ENCODE peak calls at places on chromosomes 12 and 14, in five cellular contexts. One of them, this sample, is unnamed.
A peak's percentile ranks its signal among the peaks of the same experiment; 100 is the strongest.

GRCh38 chr14:96245710-96246534 is 10.1 kb upstream of the BDKRB1 start:
- DNase-seq in uterus: no peak
- DNase-seq in gastrocnemius medialis: no peak
- DNase-seq in body of pancreas: no peak
- DNase-seq in HCT116: no peak
- DNase-seq in this sample: no peak

GRCh38 chr12:11978985-11979384 is 91.8 kb upstream of the BCL2L14 start:
- DNase-seq in uterus: no peak
- DNase-seq in gastrocnemius medialis: no peak
- DNase-seq in body of pancreas: no peak
- DNase-seq in HCT116: no peak
- DNase-seq in this sample: no peak

GRCh38 chr14:24051789-24052655 is at the start of gene CARMIL3:
- DNase-seq in uterus: no peak
- DNase-seq in gastrocnemius medialis: no peak
- DNase-seq in body of pancreas: peak; percentile 69
- DNase-seq in HCT116: no peak
- DNase-seq in this sample: peak; percentile 76

GRCh38 chr12:15701721-15702156 is 87.4 kb downstream of the EPS8 start:
- DNase-seq in uterus: no peak
- DNase-seq in gastrocnemius medialis: no peak
- DNase-seq in body of pancreas: no peak
- DNase-seq in HCT116: no peak
- DNase-seq in this sample: no peak

GRCh38 chr14:99708449-99708848 is 24.4 kb downstream of the CYP46A1 start:
- DNase-seq in uterus: no peak
- DNase-seq in gastrocnemius medialis: no peak
- DNase-seq in body of pancreas: no peak
- DNase-seq in HCT116: no peak
- DNase-seq in this sample: peak; percentile 44

GRCh38 chr12:7503686-7504085 is at the start of gene CD163:
- DNase-seq in uterus: no peak
- DNase-seq in gastrocnemius medialis: no peak
- DNase-seq in body of pancreas: no peak
- DNase-seq in HCT116: no peak
- DNase-seq in this sample: no peak

GRCh38 chr12:119130523-119130922 is 48.2 kb upstream of the HSPB8 start:
- DNase-seq in uterus: no peak
- DNase-seq in gastrocnemius medialis: no peak
- DNase-seq in body of pancreas: no peak
- DNase-seq in HCT116: no peak
- DNase-seq in this sample: no peak

GRCh38 chr14:19828314-19828713 is 24.7 kb downstream of the OR4N2 start:
- DNase-seq in uterus: no peak
- DNase-seq in gastrocnemius medialis: no peak
- DNase-seq in body of pancreas: no peak
- DNase-seq in HCT116: no peak
- DNase-seq in this sample: no peak

GRCh38 chr12:130858084-130858483 is 13.8 kb upstream of the RAN start:
- DNase-seq in uterus: no peak
- DNase-seq in gastrocnemius medialis: no peak
- DNase-seq in body of pancreas: no peak
- DNase-seq in HCT116: no peak
- DNase-seq in this sample: no peak

GRCh38 chr14:49306152-49306751 is 279.9 kb downstream of the RPS29 start:
- DNase-seq in uterus: no peak
- DNase-seq in gastrocnemius medialis: no peak
- DNase-seq in body of pancreas: no peak
- DNase-seq in HCT116: peak; percentile 18
- DNase-seq in this sample: no peak

GRCh38 chr14:25140423-25140822 is 90.5 kb upstream of the STXBP6 start:
- DNase-seq in uterus: no peak
- DNase-seq in gastrocnemius medialis: no peak
- DNase-seq in body of pancreas: no peak
- DNase-seq in HCT116: no peak
- DNase-seq in this sample: no peak

GRCh38 chr14:91912035-91912434 is 35.5 kb downstream of the FBLN5 start:
- DNase-seq in uterus: no peak
- DNase-seq in gastrocnemius medialis: no peak
- DNase-seq in body of pancreas: no peak
- DNase-seq in HCT116: no peak
- DNase-seq in this sample: no peak

GRCh38 chr14:95191445-95192199 is 34.3 kb upstream of the DICER1 start:
- DNase-seq in uterus: no peak
- DNase-seq in gastrocnemius medialis: no peak
- DNase-seq in body of pancreas: no peak
- DNase-seq in HCT116: no peak
- DNase-seq in this sample: no peak

GRCh38 chr14:61525293-61526011 is 169.9 kb upstream of the HIF1A start:
- DNase-seq in uterus: peak; percentile 50
- DNase-seq in gastrocnemius medialis: peak; percentile 71
- DNase-seq in body of pancreas: peak; percentile 74
- DNase-seq in HCT116: peak; percentile 97
- DNase-seq in this sample: no peak

GRCh38 chr14:88960528-88960927 is 136.1 kb downstream of the TTC8 start:
- DNase-seq in uterus: no peak
- DNase-seq in gastrocnemius medialis: no peak
- DNase-seq in body of pancreas: peak; percentile 11
- DNase-seq in HCT116: no peak
- DNase-seq in this sample: no peak

GRCh38 chr14:58944226-58944769 is 244.2 kb upstream of the DAAM1 start:
- DNase-seq in uterus: no peak
- DNase-seq in gastrocnemius medialis: no peak
- DNase-seq in body of pancreas: peak; percentile 49
- DNase-seq in HCT116: no peak
- DNase-seq in this sample: no peak

GRCh38 chr12:112473056-112473455 is 54.3 kb downstream of the PTPN11 start:
- DNase-seq in uterus: no peak
- DNase-seq in gastrocnemius medialis: no peak
- DNase-seq in body of pancreas: no peak
- DNase-seq in HCT116: no peak
- DNase-seq in this sample: no peak

GRCh38 chr12:31234053-31234835 is 91.7 kb downstream of the SINHCAF start:
- DNase-seq in uterus: no peak
- DNase-seq in gastrocnemius medialis: no peak
- DNase-seq in body of pancreas: no peak
- DNase-seq in HCT116: no peak
- DNase-seq in this sample: no peak

GRCh38 chr14:93332032-93332852 is 594 bp downstream of the BTBD7 start:
- DNase-seq in uterus: no peak
- DNase-seq in gastrocnemius medialis: peak; percentile 10
- DNase-seq in body of pancreas: peak; percentile 66
- DNase-seq in HCT116: no peak
- DNase-seq in this sample: peak; percentile 73

GRCh38 chr12:45509187-45509586 is 220.3 kb upstream of the ARID2 start:
- DNase-seq in uterus: no peak
- DNase-seq in gastrocnemius medialis: no peak
- DNase-seq in body of pancreas: no peak
- DNase-seq in HCT116: no peak
- DNase-seq in this sample: no peak

GRCh38 chr12:78305808-78306207 is 475.1 kb downstream of the NAV3 start:
- DNase-seq in uterus: no peak
- DNase-seq in gastrocnemius medialis: no peak
- DNase-seq in body of pancreas: no peak
- DNase-seq in HCT116: no peak
- DNase-seq in this sample: no peak

GRCh38 chr14:91078095-91078737 is 17.8 kb upstream of the RPS6KA5 start:
- DNase-seq in uterus: no peak
- DNase-seq in gastrocnemius medialis: no peak
- DNase-seq in body of pancreas: no peak
- DNase-seq in HCT116: no peak
- DNase-seq in this sample: no peak

GRCh38 chr14:104118006-104118844 is 20.2 kb upstream of the KIF26A start:
- DNase-seq in uterus: no peak
- DNase-seq in gastrocnemius medialis: no peak
- DNase-seq in body of pancreas: no peak
- DNase-seq in HCT116: no peak
- DNase-seq in this sample: peak; percentile 78

GRCh38 chr14:87995500-87996275 is 2.7 kb upstream of the GALC start:
- DNase-seq in uterus: no peak
- DNase-seq in gastrocnemius medialis: no peak
- DNase-seq in body of pancreas: no peak
- DNase-seq in HCT116: no peak
- DNase-seq in this sample: no peak

GRCh38 chr12:6956332-6956727 is 5.2 kb downstream of the PTPN6 start:
- DNase-seq in uterus: no peak
- DNase-seq in gastrocnemius medialis: no peak
- DNase-seq in body of pancreas: no peak
- DNase-seq in HCT116: no peak
- DNase-seq in this sample: no peak

GRCh38 chr14:89214221-89214965 is 202.6 kb downstream of the FOXN3 start:
- DNase-seq in uterus: no peak
- DNase-seq in gastrocnemius medialis: peak; percentile 45
- DNase-seq in body of pancreas: peak; percentile 92
- DNase-seq in HCT116: no peak
- DNase-seq in this sample: peak; percentile 86

GRCh38 chr12:104219908-104220404 is 4.4 kb downstream of the TXNRD1 start:
- DNase-seq in uterus: no peak
- DNase-seq in gastrocnemius medialis: no peak
- DNase-seq in body of pancreas: peak; percentile 21
- DNase-seq in HCT116: peak; percentile 97
- DNase-seq in this sample: no peak

GRCh38 chr12:98823012-98823411 is 177.9 kb downstream of the APAF1 start:
- DNase-seq in uterus: no peak
- DNase-seq in gastrocnemius medialis: no peak
- DNase-seq in body of pancreas: no peak
- DNase-seq in HCT116: no peak
- DNase-seq in this sample: no peak
- H3K36me3 ChIP-seq in uterus: no peaks in the 10 kb centered on the region
- H3K36me3 ChIP-seq in gastrocnemius medialis: no peaks in the 10 kb centered on the region
- H3K36me3 ChIP-seq in body of pancreas: no peaks in the 10 kb centered on the region
- H3K36me3 ChIP-seq in HCT116: no peaks in the 10 kb centered on the region
- H3K36me3 ChIP-seq in this sample: no peaks in the 10 kb centered on the region

GRCh38 chr14:105488781-105489606 is 2.1 kb upstream of the TEDC1 start:
- DNase-seq in uterus: no peak
- DNase-seq in gastrocnemius medialis: no peak
- DNase-seq in body of pancreas: no peak
- DNase-seq in HCT116: no peak
- DNase-seq in this sample: no peak

GRCh38 chr14:105490572-105491365 is at the start of gene TEDC1:
- DNase-seq in uterus: peak; percentile 100
- DNase-seq in gastrocnemius medialis: peak; percentile 100
- DNase-seq in body of pancreas: peak; percentile 100
- DNase-seq in HCT116: peak; percentile 100
- DNase-seq in this sample: peak; percentile 100

GRCh38 chr14:105490318-105490571 is 801 bp upstream of the TEDC1 start:
- DNase-seq in uterus: peak; percentile 62
- DNase-seq in gastrocnemius medialis: no peak
- DNase-seq in body of pancreas: peak; percentile 61
- DNase-seq in HCT116: no peak
- DNase-seq in this sample: no peak

GRCh38 chr14:105487986-105488777 is 1.5 kb downstream of the CRIP1 start:
- DNase-seq in uterus: no peak
- DNase-seq in gastrocnemius medialis: no peak
- DNase-seq in body of pancreas: no peak
- DNase-seq in HCT116: no peak
- DNase-seq in this sample: no peak

GRCh38 chr14:105489607-105490317 is 1.3 kb upstream of the TEDC1 start:
- DNase-seq in uterus: peak; percentile 89
- DNase-seq in gastrocnemius medialis: peak; percentile 70
- DNase-seq in body of pancreas: peak; percentile 93
- DNase-seq in HCT116: peak; percentile 85
- DNase-seq in this sample: peak; percentile 95
- TF ChIP-seq POLR2A in uterus: no peak
- TF ChIP-seq POLR2A in gastrocnemius medialis: no peak
- TF ChIP-seq POLR2A in body of pancreas: peak; percentile 64
- TF ChIP-seq POLR2A in HCT116: peak; percentile 36
- TF ChIP-seq POLR2A in this sample: no peak

GRCh38 chr14:55141812-55142211 is 12.8 kb downstream of the LGALS3 start:
- DNase-seq in uterus: no peak
- DNase-seq in gastrocnemius medialis: no peak
- DNase-seq in body of pancreas: no peak
- DNase-seq in HCT116: no peak
- DNase-seq in this sample: no peak

GRCh38 chr14:55138091-55138490 is 9.0 kb downstream of the LGALS3 start:
- DNase-seq in uterus: no peak
- DNase-seq in gastrocnemius medialis: no peak
- DNase-seq in body of pancreas: no peak
- DNase-seq in HCT116: no peak
- DNase-seq in this sample: no peak

GRCh38 chr14:55139152-55139551 is 10.1 kb downstream of the LGALS3 start:
- DNase-seq in uterus: no peak
- DNase-seq in gastrocnemius medialis: no peak
- DNase-seq in body of pancreas: no peak
- DNase-seq in HCT116: no peak
- DNase-seq in this sample: no peak

GRCh38 chr14:55142466-55142865 is 13.4 kb downstream of the LGALS3 start:
- DNase-seq in uterus: no peak
- DNase-seq in gastrocnemius medialis: no peak
- DNase-seq in body of pancreas: no peak
- DNase-seq in HCT116: no peak
- DNase-seq in this sample: no peak

GRCh38 chr14:55139696-55140509 is 10.9 kb downstream of the LGALS3 start:
- DNase-seq in uterus: no peak
- DNase-seq in gastrocnemius medialis: no peak
- DNase-seq in body of pancreas: no peak
- DNase-seq in HCT116: no peak
- DNase-seq in this sample: no peak
- H3K36me3 ChIP-seq in uterus: no peaks in the 10 kb centered on the region
- H3K36me3 ChIP-seq in gastrocnemius medialis: peaks cover 27% of the 10 kb centered on the region
- H3K36me3 ChIP-seq in body of pancreas: peaks cover 19% of the 10 kb centered on the region
- H3K36me3 ChIP-seq in HCT116: peaks cover 34% of the 10 kb centered on the region
- H3K36me3 ChIP-seq in this sample: peaks cover 73% of the 10 kb centered on the region

GRCh38 chr12:86148071-86148470 is 108.1 kb downstream of the MGAT4C start:
- DNase-seq in uterus: no peak
- DNase-seq in gastrocnemius medialis: no peak
- DNase-seq in body of pancreas: no peak
- DNase-seq in HCT116: no peak
- DNase-seq in this sample: no peak

GRCh38 chr12:86137936-86138335 is 118.3 kb downstream of the MGAT4C start:
- DNase-seq in uterus: no peak
- DNase-seq in gastrocnemius medialis: no peak
- DNase-seq in body of pancreas: no peak
- DNase-seq in HCT116: peak; percentile 16
- DNase-seq in this sample: no peak

GRCh38 chr12:86139671-86140070 is 116.5 kb downstream of the MGAT4C start:
- DNase-seq in uterus: no peak
- DNase-seq in gastrocnemius medialis: no peak
- DNase-seq in body of pancreas: no peak
- DNase-seq in HCT116: no peak
- DNase-seq in this sample: no peak

GRCh38 chr12:86138770-86139169 is 117.4 kb downstream of the MGAT4C start:
- DNase-seq in uterus: no peak
- DNase-seq in gastrocnemius medialis: no peak
- DNase-seq in body of pancreas: no peak
- DNase-seq in HCT116: no peak
- DNase-seq in this sample: no peak

GRCh38 chr12:86143162-86143561 is 113.0 kb downstream of the MGAT4C start:
- DNase-seq in uterus: no peak
- DNase-seq in gastrocnemius medialis: no peak
- DNase-seq in body of pancreas: no peak
- DNase-seq in HCT116: no peak
- DNase-seq in this sample: no peak
- TF ChIP-seq POLR2A in uterus: no peak
- TF ChIP-seq POLR2A in gastrocnemius medialis: no peak
- TF ChIP-seq POLR2A in body of pancreas: no peak
- TF ChIP-seq POLR2A in HCT116: no peak
- TF ChIP-seq POLR2A in this sample: no peak